ENCODE peak calls at places on chromosomes 2 and 18, in six cellular contexts. J is CD8-positive, alpha-beta memory T cell; H is MG63; X is amniotic epithelial cell; Y is AML-193; T is GM12865. S is an unnamed sample.

GRCh38 chr2:190408538-190409271 is 550 bp downstream of the MFSD6 start:
- DNase-seq in X (no peak), T (peak; percentile 84), H (peak; percentile 22), J (peak; percentile 71), Y (peak; percentile 26), S (no peak)

GRCh38 chr2:29139152-29139551 is 23.9 kb downstream of the CLIP4 start:
- DNase-seq in Y (no peak), H (no peak), X (peak; percentile 45), J (no peak), T (no peak), S (peak; percentile 50)

GRCh38 chr18:7366597-7366996 is 135.7 kb downstream of the LRRC30 start:
- DNase-seq in T (no peak), X (no peak), J (no peak), H (no peak), Y (no peak), S (no peak)

GRCh38 chr2:100893753-100894530 is 74.0 kb downstream of the NPAS2 start:
- DNase-seq in J (no peak), H (no peak), T (peak; percentile 69), Y (no peak), X (no peak), S (no peak)

GRCh38 chr2:1748741-1749488 is 4.6 kb upstream of the PXDN start:
- DNase-seq in H (no peak), J (no peak), X (peak; percentile 56), T (no peak), Y (no peak), S (no peak)

GRCh38 chr2:216147172-216148131 is 38.3 kb downstream of the XRCC5 start:
- DNase-seq in X (no peak), H (no peak), J (no peak), Y (no peak), T (no peak), S (no peak)

GRCh38 chr18:31393286-31393685 is 16.7 kb downstream of the DSG4 start:
- DNase-seq in T (no peak), Y (no peak), J (no peak), X (no peak), H (no peak), S (no peak)

GRCh38 chr2:160076239-160076638 is 13.8 kb upstream of the PLA2R1 start:
- DNase-seq in X (no peak), T (no peak), Y (no peak), J (no peak), H (no peak), S (no peak)

GRCh38 chr18:54957987-54958386 is 1.3 kb downstream of the CCDC68 start:
- DNase-seq in Y (no peak), J (no peak), H (no peak), X (peak; percentile 64), T (no peak), S (peak; percentile 85)

GRCh38 chr2:148021059-148021985 is at the start of gene MBD5:
- DNase-seq in H (peak; percentile 27), J (peak; percentile 56), X (peak; percentile 60), Y (no peak), T (peak; percentile 83), S (peak; percentile 73)

GRCh38 chr2:190641469-190641868 is 7.4 kb upstream of the NAB1 start:
- DNase-seq in X (peak; percentile 32), Y (no peak), H (no peak), T (no peak), J (no peak), S (no peak)

GRCh38 chr2:60507211-60507810 is 46.1 kb downstream of the BCL11A start:
- DNase-seq in Y (no peak), H (no peak), T (no peak), J (no peak), X (no peak), S (peak; percentile 29)

GRCh38 chr2:73897240-73897583 is 4.4 kb downstream of the ACTG2 start:
- DNase-seq in T (no peak), H (no peak), J (no peak), Y (no peak), X (no peak), S (peak; percentile 40)

GRCh38 chr2:75180476-75180875 is 18.8 kb downstream of the TACR1 start:
- DNase-seq in X (no peak), H (no peak), T (no peak), J (no peak), Y (no peak), S (no peak)

GRCh38 chr18:55844373-55844772 is 256.4 kb upstream of the TCF4 start:
- DNase-seq in J (no peak), Y (no peak), T (no peak), X (no peak), H (no peak), S (peak; percentile 30)

GRCh38 chr18:23196119-23197004 is 61.1 kb downstream of the CABLES1 start:
- DNase-seq in J (no peak), X (peak; percentile 56), Y (no peak), T (no peak), H (no peak), S (no peak)

GRCh38 chr2:131753640-131754561 is 226.2 kb downstream of the CCDC74A start:
- DNase-seq in Y (no peak), T (no peak), J (no peak), X (no peak), H (no peak), S (no peak)

GRCh38 chr2:2325538-2325937 is 5.5 kb downstream of the MYT1L start:
- DNase-seq in Y (no peak), X (no peak), J (no peak), T (no peak), H (no peak), S (no peak)

GRCh38 chr2:236752111-236752510 is 182.5 kb downstream of the ACKR3 start:
- DNase-seq in X (no peak), J (no peak), Y (no peak), H (no peak), T (no peak), S (no peak)

GRCh38 chr18:31102020-31102684 is at the start of gene DSC2:
- DNase-seq in X (peak; percentile 2), T (no peak), H (no peak), J (no peak), Y (no peak), S (no peak)

GRCh38 chr2:27765621-27766286 is 5.8 kb upstream of the MRPL33 start:
- DNase-seq in J (peak; percentile 36), T (peak; percentile 76), X (peak; percentile 58), H (no peak), Y (no peak), S (peak; percentile 66)

GRCh38 chr2:186309901-186310300 is 176.2 kb upstream of the ZC3H15 start:
- DNase-seq in T (no peak), X (peak; percentile 80), H (no peak), Y (no peak), J (no peak), S (peak; percentile 87)

GRCh38 chr2:16565481-16565880 is 100.2 kb downstream of the CYRIA start:
- DNase-seq in T (no peak), J (no peak), Y (no peak), H (no peak), X (no peak), S (no peak)

GRCh38 chr2:25336446-25336845 is 5.3 kb downstream of the DNMT3A start:
- DNase-seq in H (no peak), J (no peak), T (no peak), X (no peak), Y (no peak), S (no peak)

GRCh38 chr2:110858135-110858737 is 125.9 kb downstream of the ACOXL start:
- DNase-seq in J (peak; percentile 55), X (no peak), H (no peak), T (peak; percentile 93), Y (no peak), S (no peak)

S was measured in choroid plexus epithelial cell.